ENCODE peak calls at places on chromosomes 2 and 18, in seven cellular contexts. I is central memory CD4-positive, alpha-beta T cell; L is stomach; M is stimulated activated CD4-positive, alpha-beta T cell treated with anti-CD3 and anti-CD28 coated beads, Interleukin-2, amount 100 ng/mL, for 48 hours; F is BJ; W is T-helper 1 cell; D is endothelial cell. N is an unnamed sample.

GRCh38 chr18:45702871-45703270 is 21.1 kb upstream of the SLC14A1 start:
- DNase-seq in I (no peak), L (no peak), F (no peak), D (no peak), M (no peak), W (no peak), N (no peak)

GRCh38 chr2:33510589-33510968 is 34.1 kb downstream of the RASGRP3 start:
- DNase-seq in F (no peak), W (no peak), D (no peak), L (no peak), M (no peak), I (no peak), N (no peak)

GRCh38 chr2:165745916-165746315 is 48.1 kb downstream of the GALNT3 start:
- DNase-seq in W (no peak), M (no peak), D (no peak), F (no peak), I (no peak), L (no peak), N (peak; percentile 8)

GRCh38 chr18:69898241-69898861 is 49.3 kb downstream of the CD226 start:
- DNase-seq in M (no peak), I (peak; percentile 18), W (no peak), F (no peak), D (no peak), L (no peak), N (no peak)

GRCh38 chr18:50240083-50240563 is 26.2 kb downstream of the CFAP53 start:
- DNase-seq in W (no peak), L (no peak), M (no peak), I (no peak), F (no peak), D (no peak), N (no peak)

GRCh38 chr2:159903404-159904126 is 105.6 kb upstream of the CD302 start:
- DNase-seq in L (peak; percentile 46), M (peak; percentile 43), I (peak; percentile 75), W (peak; percentile 33), F (no peak), D (no peak), N (no peak)

GRCh38 chr2:120541553-120541932 is 194.1 kb upstream of the GLI2 start:
- DNase-seq in L (no peak), F (no peak), M (no peak), W (no peak), I (no peak), D (no peak), N (no peak)

GRCh38 chr2:215454519-215454918 is 18.7 kb upstream of the FN1 start:
- DNase-seq in L (no peak), W (no peak), M (no peak), I (no peak), F (no peak), D (no peak), N (no peak)

GRCh38 chr2:95158891-95159619 is 593 bp downstream of the ZNF514 start:
- DNase-seq in W (no peak), I (no peak), M (peak; percentile 26), L (peak; percentile 45), D (peak; percentile 23), F (no peak), N (no peak)

GRCh38 chr18:44997139-44997538 is 316.5 kb downstream of the SETBP1 start:
- DNase-seq in M (no peak), L (no peak), F (no peak), I (no peak), W (no peak), D (no peak), N (no peak)

GRCh38 chr2:8994386-8994785 is 9.1 kb downstream of the MBOAT2 start:
- DNase-seq in I (no peak), W (no peak), F (no peak), D (no peak), L (no peak), M (no peak), N (no peak)

GRCh38 chr2:66490588-66491001 is 55.7 kb downstream of the MEIS1 start:
- DNase-seq in D (no peak), W (no peak), F (no peak), L (no peak), I (no peak), M (no peak), N (no peak)

GRCh38 chr2:20752293-20752692 is 70.6 kb downstream of the LDAH start:
- DNase-seq in D (no peak), F (no peak), W (no peak), I (no peak), L (no peak), M (no peak), N (no peak)

GRCh38 chr2:168592181-168592831 is 136.2 kb downstream of the CERS6 start:
- DNase-seq in M (no peak), L (no peak), F (no peak), W (no peak), D (no peak), I (no peak), N (no peak)

GRCh38 chr2:34266908-34267697 is 668.0 kb upstream of the FAM98A start:
- DNase-seq in F (no peak), M (no peak), D (no peak), I (no peak), W (no peak), L (no peak), N (no peak)

GRCh38 chr2:72893594-72894319 is 6.5 kb downstream of the SPR start:
- DNase-seq in I (no peak), M (no peak), F (no peak), W (no peak), L (no peak), D (peak; percentile 84), N (peak; percentile 29)

GRCh38 chr18:24801011-24801410 is 340.6 kb downstream of the HRH4 start:
- DNase-seq in W (no peak), M (no peak), L (no peak), F (peak; percentile 73), D (no peak), I (no peak), N (no peak)

GRCh38 chr2:42353792-42354429 is 7.1 kb downstream of the COX7A2L start:
- DNase-seq in M (no peak), D (no peak), F (no peak), I (no peak), W (no peak), L (no peak), N (no peak)

GRCh38 chr2:206863196-206863595 is 76.1 kb upstream of the CPO start:
- DNase-seq in F (no peak), L (no peak), M (no peak), I (no peak), W (no peak), D (no peak), N (no peak)